ENCODE peak calls at places on chromosomes 13 and 19, in seven cellular contexts. L, C, J, H, N, O and V are unnamed samples.

GRCh38 chr13:23921451-23921888 is 24.2 kb upstream of the C1QTNF9B start:
- DNase-seq in C (no peak), H (peak), J (peak), N (no peak), O (no peak), L (peak), V (peak)

GRCh38 chr19:46983097-46983496 is 36.5 kb upstream of the NPAS1 start:
- DNase-seq in L (no peak), H (no peak), O (no peak), J (no peak), C (no peak), N (no peak), V (no peak)

GRCh38 chr19:46970815-46971214 is 48.8 kb upstream of the NPAS1 start:
- DNase-seq in O (no peak), J (peak), L (no peak), H (peak), C (no peak), N (peak), V (no peak)

GRCh38 chr13:49097374-49097773 is 121.7 kb downstream of the FNDC3A start:
- DNase-seq in H (no peak), J (peak), N (no peak), L (no peak), C (no peak), O (no peak), V (no peak)

GRCh38 chr13:99656092-99656745 is 154.9 kb downstream of the TM9SF2 start:
- DNase-seq in N (peak), J (peak), L (peak), H (peak), C (peak), O (peak), V (peak)

GRCh38 chr13:113641426-113641825 is 16.6 kb downstream of the ATP4B start:
- DNase-seq in C (no peak), O (no peak), J (no peak), L (no peak), H (no peak), N (no peak), V (no peak)

GRCh38 chr19:19110410-19111137 is 27.7 kb downstream of the TMEM161A start:
- DNase-seq in N (no peak), J (no peak), H (peak), C (no peak), O (no peak), L (no peak), V (no peak)

GRCh38 chr13:33937373-33938087 is 119.6 kb downstream of the RFC3 start:
- DNase-seq in C (no peak), J (no peak), H (no peak), L (no peak), O (no peak), N (no peak), V (no peak)

GRCh38 chr13:21871919-21872318 is 201.0 kb downstream of the FGF9 start:
- DNase-seq in H (no peak), L (no peak), O (no peak), J (no peak), C (no peak), N (no peak), V (no peak)

GRCh38 chr19:16386619-16387240 is 62.1 kb downstream of the KLF2 start:
- DNase-seq in J (peak), L (no peak), C (peak), N (peak), H (peak), O (peak), V (no peak)

GRCh38 chr19:15551183-15552004 is 43.1 kb downstream of the CYP4F22 start:
- DNase-seq in H (peak), C (no peak), L (no peak), O (peak), N (peak), J (no peak), V (no peak)

GRCh38 chr19:41362143-41362847 is 1.7 kb downstream of the B9D2 start:
- DNase-seq in O (no peak), N (no peak), H (no peak), J (no peak), C (no peak), L (no peak), V (no peak)

GRCh38 chr13:100546713-100547405 is 41.7 kb downstream of the GGACT start:
- DNase-seq in H (no peak), N (no peak), L (no peak), O (no peak), C (no peak), J (no peak), V (no peak)

GRCh38 chr13:101624210-101624922 is 171.9 kb downstream of the ITGBL1 start:
- DNase-seq in J (peak), O (no peak), C (no peak), H (no peak), L (peak), N (no peak), V (no peak)

GRCh38 chr19:41548954-41549688 is 26.8 kb upstream of the CEACAM21 start:
- DNase-seq in L (no peak), H (no peak), J (no peak), C (no peak), N (no peak), O (peak), V (peak)

GRCh38 chr19:55691561-55692481 is 16.8 kb downstream of the EPN1 start:
- DNase-seq in O (no peak), J (no peak), C (no peak), H (no peak), N (peak), L (no peak), V (no peak)

GRCh38 chr13:71591380-71591779 is 275.6 kb downstream of the DACH1 start:
- DNase-seq in O (no peak), L (no peak), J (no peak), C (no peak), H (no peak), N (no peak), V (no peak)

GRCh38 chr13:19818223-19818842 is 35.6 kb upstream of the PSPC1 start:
- DNase-seq in J (no peak), C (no peak), O (peak), N (no peak), H (no peak), L (no peak), V (no peak)

GRCh38 chr13:46866150-46866549 is 30.7 kb downstream of the HTR2A start:
- DNase-seq in L (no peak), N (peak), O (no peak), H (peak), C (no peak), J (peak), V (peak)

GRCh38 chr13:30656178-30656577 is 38.5 kb downstream of the USPL1 start:
- DNase-seq in N (no peak), H (no peak), C (no peak), J (no peak), L (no peak), O (no peak), V (no peak)

GRCh38 chr13:80436571-80437169 is 95.7 kb upstream of the SPRY2 start:
- DNase-seq in H (no peak), O (no peak), L (no peak), J (peak), C (no peak), N (no peak), V (no peak)

GRCh38 chr19:29858621-29859020 is 46.8 kb downstream of the CCNE1 start:
- DNase-seq in L (no peak), J (no peak), H (no peak), O (no peak), N (no peak), C (no peak), V (no peak)

GRCh38 chr13:41456768-41457588 is at the start of gene RGCC:
- DNase-seq in J (peak), O (peak), L (no peak), N (peak), C (peak), H (peak), V (no peak)

GRCh38 chr19:3211191-3211590 is 13.3 kb upstream of the CELF5 start:
- DNase-seq in H (no peak), J (no peak), O (no peak), C (no peak), N (peak), L (no peak), V (no peak)

GRCh38 chr13:77300176-77301141 is 26.4 kb downstream of the MYCBP2 start:
- DNase-seq in J (peak), N (no peak), H (peak), O (no peak), C (no peak), L (no peak), V (no peak)

GRCh38 chr13:106418556-106418955 is 116.9 kb downstream of the EFNB2 start:
- DNase-seq in H (peak), O (no peak), N (no peak), J (peak), C (no peak), L (no peak), V (no peak)

GRCh38 chr19:48635966-48636858 is 967 bp downstream of the DBP start:
- DNase-seq in J (no peak), O (no peak), L (no peak), N (no peak), C (no peak), H (no peak), V (no peak)

GRCh38 chr19:40642757-40643325 is 41.7 kb downstream of the LTBP4 start:
- DNase-seq in J (no peak), L (no peak), C (no peak), O (no peak), N (no peak), H (no peak), V (no peak)

GRCh38 chr13:66700336-66700735 is 529.8 kb downstream of the PCDH9 start:
- DNase-seq in O (no peak), J (no peak), H (no peak), L (no peak), C (no peak), N (no peak), V (no peak)